ENCODE peak calls at places on chromosomes 2 and 18, in nine cellular contexts. B is AG10803, M is stomach, O is IMR-90, H is body of pancreas, Z is DND-41, E is HepG2, R is fibroblast of pulmonary artery, P is adrenal gland. G is an unnamed sample.

GRCh38 chr2:30510409-30510808 is 63.4 kb downstream of the LCLAT1 start:
- DNase-seq in B (no peak), M (no peak), O (no peak), H (no peak), Z (no peak), E (no peak), R (no peak), P (no peak), G (no peak)

GRCh38 chr2:30152385-30152784 is 5.6 kb downstream of the YPEL5 start:
- DNase-seq in B (no peak), M (no peak), O (no peak), H (no peak), Z (no peak), E (no peak), R (no peak), P (no peak), G (no peak)

GRCh38 chr18:30094556-30094955 is 948.0 kb downstream of the DSC3 start:
- DNase-seq in B (peak; percentile 25), M (no peak), O (peak; percentile 21), H (no peak), Z (no peak), E (no peak), R (peak; percentile 64), P (no peak), G (no peak)

GRCh38 chr2:85547089-85547858 is 8.3 kb downstream of the MAT2A start:
- DNase-seq in B (no peak), M (no peak), O (no peak), H (no peak), Z (peak; percentile 28), E (no peak), R (no peak), P (no peak), G (peak; percentile 20)

GRCh38 chr2:190179754-190180312 is 117.3 kb upstream of the MSTN start:
- DNase-seq in B (no peak), M (peak; percentile 63), O (no peak), H (no peak), Z (no peak), E (no peak), R (no peak), P (no peak), G (peak; percentile 8)

GRCh38 chr2:223894009-223894408 is 51.1 kb downstream of the WDFY1 start:
- DNase-seq in B (no peak), M (no peak), O (no peak), H (no peak), Z (no peak), E (no peak), R (no peak), P (no peak), G (no peak)

GRCh38 chr2:161975062-161975812 is 98.8 kb downstream of the DPP4 start:
- DNase-seq in B (no peak), M (no peak), O (peak; percentile 22), H (no peak), Z (no peak), E (no peak), R (no peak), P (no peak), G (no peak)

GRCh38 chr2:83058683-83059082 is 1400.4 kb downstream of the SUCLG1 start:
- DNase-seq in B (no peak), M (no peak), O (no peak), H (no peak), Z (no peak), E (no peak), R (no peak), P (no peak), G (no peak)

GRCh38 chr2:163774862-163775261 is 39.1 kb upstream of the FIGN start:
- DNase-seq in B (peak; percentile 88), M (no peak), O (peak; percentile 81), H (no peak), Z (no peak), E (no peak), R (peak; percentile 88), P (no peak), G (no peak)

GRCh38 chr2:229044581-229044980 is 226.5 kb downstream of the PID1 start:
- DNase-seq in B (peak; percentile 25), M (no peak), O (no peak), H (no peak), Z (no peak), E (no peak), R (no peak), P (no peak), G (no peak)

GRCh38 chr2:151277011-151277410 is 12.5 kb downstream of the NMI start:
- DNase-seq in B (peak; percentile 8), M (no peak), O (no peak), H (no peak), Z (no peak), E (no peak), R (no peak), P (no peak), G (no peak)

GRCh38 chr2:43524180-43524965 is 71.5 kb downstream of the THADA start:
- DNase-seq in B (peak; percentile 4), M (no peak), O (peak; percentile 28), H (no peak), Z (no peak), E (no peak), R (no peak), P (no peak), G (no peak)

GRCh38 chr2:224666951-224667553 is 49.1 kb downstream of the CCDC195 start:
- DNase-seq in B (no peak), M (no peak), O (no peak), H (no peak), Z (no peak), E (no peak), R (no peak), P (no peak), G (peak; percentile 89)

GRCh38 chr2:128321421-128321775 is 2.7 kb upstream of the HS6ST1 start:
- DNase-seq in B (no peak), M (no peak), O (no peak), H (no peak), Z (no peak), E (no peak), R (no peak), P (no peak), G (no peak)

GRCh38 chr2:225512873-225513580 is 113.5 kb downstream of the NYAP2 start:
- DNase-seq in B (peak; percentile 3), M (no peak), O (peak; percentile 82), H (no peak), Z (no peak), E (peak; percentile 4), R (peak; percentile 11), P (no peak), G (no peak)

GRCh38 chr2:220835563-220835962 is 736.5 kb downstream of the EPHA4 start:
- DNase-seq in B (no peak), M (no peak), O (peak; percentile 72), H (no peak), Z (no peak), E (no peak), R (peak; percentile 13), P (no peak), G (no peak)

GRCh38 chr2:10006248-10007147 is 36.9 kb upstream of the KLF11 start:
- DNase-seq in B (no peak), M (peak; percentile 87), O (no peak), H (peak; percentile 90), Z (no peak), E (no peak), R (no peak), P (peak; percentile 58), G (no peak)

GRCh38 chr2:19048593-19049264 is 309.7 kb downstream of the OSR1 start:
- DNase-seq in B (no peak), M (peak; percentile 89), O (peak; percentile 65), H (peak; percentile 87), Z (no peak), E (peak; percentile 82), R (peak; percentile 73), P (no peak), G (no peak)

GRCh38 chr2:79596403-79596802 is 83.6 kb downstream of the CTNNA2 start:
- DNase-seq in B (no peak), M (no peak), O (no peak), H (no peak), Z (no peak), E (no peak), R (no peak), P (no peak), G (no peak)

GRCh38 chr2:158996378-158996993 is 28.0 kb downstream of the TANC1 start:
- DNase-seq in B (no peak), M (no peak), O (no peak), H (no peak), Z (no peak), E (no peak), R (no peak), P (no peak), G (no peak)
- TF ChIP-seq CTCF in B (peak; percentile 32), M (no peak), O (peak; percentile 34), H (no peak), Z (peak; percentile 38), E (no peak), R (peak; percentile 31), P (peak; percentile 41), G (peak; percentile 9)

DNA sequence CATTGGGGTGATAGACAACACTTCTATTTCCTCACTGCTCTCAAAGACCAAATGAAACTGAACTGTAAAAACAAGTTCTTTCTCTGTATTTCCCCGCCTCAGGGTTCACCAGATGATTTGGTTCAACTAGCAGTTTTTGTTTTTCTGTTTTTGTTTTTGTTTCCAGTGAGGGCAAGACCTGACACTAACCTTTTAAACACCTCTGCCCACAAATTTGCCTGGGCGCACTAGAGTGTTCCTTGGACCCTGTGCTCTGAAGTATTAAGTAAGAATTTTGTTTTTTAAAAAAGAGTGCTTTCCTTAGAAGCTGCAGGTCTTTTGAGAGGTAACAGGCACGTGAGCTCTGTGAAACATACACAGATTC is 92.9 kb downstream of the DYSF start:
- DNase-seq in B (no peak), M (no peak), O (no peak), H (no peak), Z (no peak), E (no peak), R (no peak), P (no peak), G (peak; percentile 8)
- H3K4me3 ChIP-seq in B (no peak overlapping the region), M (no peak overlapping the region), O (no peak overlapping the region), H (no peak overlapping the region), Z (no peak overlapping the region), E (no peak overlapping the region), R (no peak overlapping the region), P (no peak overlapping the region), G (no peak overlapping the region)

GRCh38 chr2:125227843-125228392 is 1202.8 kb downstream of the CNTNAP5 start:
- DNase-seq in B (no peak), M (no peak), O (no peak), H (no peak), Z (no peak), E (no peak), R (peak; percentile 0), P (no peak), G (peak; percentile 8)
- TF ChIP-seq CTCF in B (no peak), M (no peak), O (no peak), H (no peak), Z (peak; percentile 27), E (no peak), R (no peak), P (no peak), G (peak; percentile 17)

DNA sequence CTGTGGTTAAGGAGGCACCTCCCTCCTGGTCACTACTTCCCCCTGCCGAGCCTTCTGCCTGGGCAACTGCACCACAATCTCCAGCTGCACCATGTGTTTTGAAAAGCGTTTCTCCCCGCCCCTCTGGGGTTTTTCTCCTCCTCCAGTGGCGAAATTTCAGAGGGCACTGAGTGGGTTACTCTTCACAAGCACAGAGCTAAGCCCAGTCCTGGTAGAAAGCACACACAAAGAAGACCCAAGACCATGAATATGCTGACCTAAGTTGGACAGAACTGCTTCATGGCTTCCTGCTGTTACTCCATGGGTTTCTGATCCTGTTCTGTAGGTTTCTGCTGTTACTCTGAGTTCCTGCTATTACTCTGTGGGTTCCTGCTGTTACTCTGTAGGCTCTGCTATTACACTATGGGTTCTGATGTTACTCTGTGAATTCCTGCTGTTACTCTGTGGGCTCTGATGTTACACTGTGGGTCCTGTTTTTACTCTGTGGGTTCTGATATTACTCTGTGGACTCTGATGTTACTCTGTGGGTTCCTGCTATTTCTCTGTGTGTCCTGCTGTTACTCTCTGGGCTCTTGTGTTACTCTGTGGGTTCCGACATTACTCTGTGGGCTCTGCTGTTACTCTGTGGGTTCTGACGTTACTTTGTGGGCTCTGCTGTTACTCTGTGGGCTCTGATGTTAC is 216.6 kb downstream of the RTP5 start:
- DNase-seq in B (peak; percentile 68), M (peak; percentile 64), O (peak; percentile 1), H (peak; percentile 86), Z (peak; percentile 25), E (peak; percentile 82), R (peak; percentile 9), P (peak; percentile 66), G (peak; percentile 66)
- H3K4me3 ChIP-seq in B (peak overlapping the region; percentile 33), M (no peak overlapping the region), O (no peak overlapping the region), H (no peak overlapping the region), Z (no peak overlapping the region), E (peak overlapping the region; percentile 63), R (no peak overlapping the region), P (no peak overlapping the region), G (peak overlapping the region; percentile 37)